ENCODE peak calls at places on chromosome 4, in seven cellular contexts. L is stimulated activated CD4-positive, alpha-beta T cell treated with anti-CD3 and anti-CD28 coated beads, Interleukin-15, amount 100 ng/mL, for 1 hour; Y is heart right ventricle; D is substantia nigra; C is M059J; E is aorta; R is Calu3. I is an unnamed sample.

GRCh38 chr4:11503166-11503565 is 74.5 kb upstream of the HS3ST1 start:
- DNase-seq in L (no peak), Y (peak; percentile 77), D (no peak), C (no peak), E (no peak), R (peak; percentile 10), I (peak; percentile 46)

GRCh38 chr4:14233126-14233525 is 605.6 kb upstream of the BOD1L1 start:
- DNase-seq in L (no peak), Y (no peak), D (no peak), C (no peak), E (no peak), R (no peak), I (no peak)

GRCh38 chr4:74181225-74181624 is 23.3 kb downstream of the MTHFD2L start:
- DNase-seq in L (no peak), Y (no peak), D (no peak), C (peak; percentile 40), E (no peak), R (no peak), I (no peak)

GRCh38 chr4:40348000-40348399 is 12.9 kb downstream of the CHRNA9 start:
- DNase-seq in L (no peak), Y (no peak), D (no peak), C (no peak), E (no peak), R (no peak), I (no peak)

GRCh38 chr4:41538017-41538733 is at the start of gene LIMCH1:
- DNase-seq in L (no peak), Y (peak; percentile 82), D (no peak), C (peak; percentile 72), E (peak; percentile 87), R (no peak), I (no peak)

GRCh38 chr4:24973471-24974251 is 57.1 kb downstream of the LGI2 start:
- DNase-seq in L (no peak), Y (no peak), D (peak; percentile 47), C (peak; percentile 67), E (peak; percentile 78), R (no peak), I (peak; percentile 65)

GRCh38 chr4:158496030-158496741 is 25.5 kb upstream of the RXFP1 start:
- DNase-seq in L (no peak), Y (peak; percentile 18), D (no peak), C (peak; percentile 26), E (no peak), R (peak; percentile 48), I (no peak)

GRCh38 chr4:145868637-145869409 is 69.8 kb downstream of the ZNF827 start:
- DNase-seq in L (no peak), Y (no peak), D (no peak), C (no peak), E (no peak), R (no peak), I (no peak)

GRCh38 chr4:73701116-73701515 is 39.3 kb upstream of the CXCL8 start:
- DNase-seq in L (no peak), Y (no peak), D (no peak), C (peak; percentile 42), E (no peak), R (no peak), I (no peak)